ENCODE peak calls at places on chromosomes 16 and 17, in four cellular contexts. One of them, this sample, is unnamed.

GRCh38 chr17:63222655-63223054 is 223.5 kb downstream of the CYB561 start:
- DNase-seq in fibroblast of the aortic adventitia: peak; percentile 28
- DNase-seq in tibial artery: no peak
- DNase-seq in neural crest cell: no peak
- DNase-seq in this sample: no peak

GRCh38 chr17:39738568-39738901 is 797 bp downstream of the GRB7 start:
- DNase-seq in fibroblast of the aortic adventitia: no peak
- DNase-seq in tibial artery: no peak
- DNase-seq in neural crest cell: no peak
- DNase-seq in this sample: no peak

GRCh38 chr16:58510097-58510775 is 5.1 kb upstream of the SETD6 start:
- DNase-seq in fibroblast of the aortic adventitia: no peak
- DNase-seq in tibial artery: peak; percentile 55
- DNase-seq in neural crest cell: no peak
- DNase-seq in this sample: no peak

GRCh38 chr16:74448990-74449389 is 27.7 kb upstream of the CLEC18B start:
- DNase-seq in fibroblast of the aortic adventitia: peak; percentile 99
- DNase-seq in tibial artery: peak; percentile 84
- DNase-seq in neural crest cell: no peak
- DNase-seq in this sample: no peak

GRCh38 chr17:40467281-40467867 is 24.1 kb downstream of the IGFBP4 start:
- DNase-seq in fibroblast of the aortic adventitia: no peak
- DNase-seq in tibial artery: no peak
- DNase-seq in neural crest cell: no peak
- DNase-seq in this sample: no peak

GRCh38 chr16:52976539-52977167 is 76.0 kb downstream of the CHD9NB start:
- DNase-seq in fibroblast of the aortic adventitia: peak; percentile 27
- DNase-seq in tibial artery: no peak
- DNase-seq in neural crest cell: no peak
- DNase-seq in this sample: no peak

GRCh38 chr16:70715113-70715711 is 29.4 kb upstream of the MTSS2 start:
- DNase-seq in fibroblast of the aortic adventitia: peak; percentile 70
- DNase-seq in tibial artery: peak; percentile 99
- DNase-seq in neural crest cell: no peak
- DNase-seq in this sample: peak; percentile 91

GRCh38 chr17:42682400-42683384 is at the start of gene CNTNAP1:
- DNase-seq in fibroblast of the aortic adventitia: peak; percentile 82
- DNase-seq in tibial artery: peak; percentile 84
- DNase-seq in neural crest cell: peak; percentile 52
- DNase-seq in this sample: no peak

GRCh38 chr17:36464765-36465088 is 21.8 kb upstream of the ZNHIT3 start:
- DNase-seq in fibroblast of the aortic adventitia: no peak
- DNase-seq in tibial artery: no peak
- DNase-seq in neural crest cell: no peak
- DNase-seq in this sample: no peak

GRCh38 chr16:59121411-59121810 is 387.3 kb upstream of the GOT2 start:
- DNase-seq in fibroblast of the aortic adventitia: no peak
- DNase-seq in tibial artery: no peak
- DNase-seq in neural crest cell: no peak
- DNase-seq in this sample: no peak

GRCh38 chr17:64022631-64023063 is 2.2 kb upstream of the ICAM2 start:
- DNase-seq in fibroblast of the aortic adventitia: no peak
- DNase-seq in tibial artery: no peak
- DNase-seq in neural crest cell: no peak
- DNase-seq in this sample: no peak

GRCh38 chr17:80146121-80147034 is 550 bp downstream of the EIF4A3 start:
- DNase-seq in fibroblast of the aortic adventitia: peak; percentile 39
- DNase-seq in tibial artery: no peak
- DNase-seq in neural crest cell: no peak
- DNase-seq in this sample: no peak

GRCh38 chr16:27441276-27441675 is 39.3 kb downstream of the IL21R start:
- DNase-seq in fibroblast of the aortic adventitia: no peak
- DNase-seq in tibial artery: peak; percentile 16
- DNase-seq in neural crest cell: no peak
- DNase-seq in this sample: no peak

GRCh38 chr16:3295783-3296182 is 9.4 kb downstream of the TIGD7 start:
- DNase-seq in fibroblast of the aortic adventitia: no peak
- DNase-seq in tibial artery: no peak
- DNase-seq in neural crest cell: no peak
- DNase-seq in this sample: no peak

GRCh38 chr17:37756060-37756459 is 11.2 kb upstream of the HNF1B start:
- DNase-seq in fibroblast of the aortic adventitia: no peak
- DNase-seq in tibial artery: no peak
- DNase-seq in neural crest cell: no peak
- DNase-seq in this sample: no peak

GRCh38 chr16:86363057-86363490 is 147.3 kb upstream of the FOXF1 start:
- DNase-seq in fibroblast of the aortic adventitia: peak; percentile 96
- DNase-seq in tibial artery: no peak
- DNase-seq in neural crest cell: no peak
- DNase-seq in this sample: no peak

GRCh38 chr17:61047517-61047916 is 352.1 kb upstream of the TBX2 start:
- DNase-seq in fibroblast of the aortic adventitia: peak; percentile 52
- DNase-seq in tibial artery: no peak
- DNase-seq in neural crest cell: no peak
- DNase-seq in this sample: no peak

GRCh38 chr17:18261146-18261515 is 669 bp downstream of the MIEF2 start:
- DNase-seq in fibroblast of the aortic adventitia: peak; percentile 38
- DNase-seq in tibial artery: peak; percentile 91
- DNase-seq in neural crest cell: no peak
- DNase-seq in this sample: peak; percentile 38

GRCh38 chr17:32586666-32587065 is 99.9 kb downstream of the CDK5R1 start:
- DNase-seq in fibroblast of the aortic adventitia: no peak
- DNase-seq in tibial artery: no peak
- DNase-seq in neural crest cell: no peak
- DNase-seq in this sample: no peak

GRCh38 chr16:50396770-50397525 is 28.2 kb upstream of the BRD7 start:
- DNase-seq in fibroblast of the aortic adventitia: peak; percentile 19
- DNase-seq in tibial artery: no peak
- DNase-seq in neural crest cell: no peak
- DNase-seq in this sample: no peak

GRCh38 chr16:86387461-86388440 is 122.6 kb upstream of the FOXF1 start:
- DNase-seq in fibroblast of the aortic adventitia: peak; percentile 97
- DNase-seq in tibial artery: no peak
- DNase-seq in neural crest cell: no peak
- DNase-seq in this sample: no peak

GRCh38 chr16:280552-280951 is at the start of gene ARHGDIG:
- DNase-seq in fibroblast of the aortic adventitia: no peak
- DNase-seq in tibial artery: no peak
- DNase-seq in neural crest cell: no peak
- DNase-seq in this sample: no peak

GRCh38 chr17:27577884-27578717 is 52.9 kb upstream of the LGALS9 start:
- DNase-seq in fibroblast of the aortic adventitia: peak; percentile 80
- DNase-seq in tibial artery: peak; percentile 77
- DNase-seq in neural crest cell: no peak
- DNase-seq in this sample: no peak

GRCh38 chr16:57318240-57318970 is 33.9 kb upstream of the PLLP start:
- DNase-seq in fibroblast of the aortic adventitia: peak; percentile 35
- DNase-seq in tibial artery: no peak
- DNase-seq in neural crest cell: no peak
- DNase-seq in this sample: no peak

GRCh38 chr17:54172654-54173316 is 350.1 kb downstream of the KIF2B start:
- DNase-seq in fibroblast of the aortic adventitia: peak; percentile 9
- DNase-seq in tibial artery: no peak
- DNase-seq in neural crest cell: peak; percentile 31
- DNase-seq in this sample: no peak

GRCh38 chr16:53827741-53828140 is 123.8 kb downstream of the FTO start:
- DNase-seq in fibroblast of the aortic adventitia: no peak
- DNase-seq in tibial artery: no peak
- DNase-seq in neural crest cell: no peak
- DNase-seq in this sample: no peak

GRCh38 chr16:1781758-1782407 is 488 bp downstream of the SPSB3 start:
- DNase-seq in fibroblast of the aortic adventitia: no peak
- DNase-seq in tibial artery: no peak
- DNase-seq in neural crest cell: no peak
- DNase-seq in this sample: no peak
- TF ChIP-seq CTCF in fibroblast of the aortic adventitia: peak; percentile 27
- TF ChIP-seq CTCF in tibial artery: peak; percentile 20
- TF ChIP-seq CTCF in neural crest cell: peak; percentile 43
- TF ChIP-seq CTCF in this sample: no peak

GRCh38 chr16:49354991-49355390 is 18.6 kb upstream of the C16orf78 start:
- DNase-seq in fibroblast of the aortic adventitia: no peak
- DNase-seq in tibial artery: peak; percentile 41
- DNase-seq in neural crest cell: no peak
- DNase-seq in this sample: no peak

GRCh38 chr16:49354101-49354500 is 19.5 kb upstream of the C16orf78 start:
- DNase-seq in fibroblast of the aortic adventitia: no peak
- DNase-seq in tibial artery: no peak
- DNase-seq in neural crest cell: no peak
- DNase-seq in this sample: no peak

GRCh38 chr16:49353650-49354049 is 20.0 kb upstream of the C16orf78 start:
- DNase-seq in fibroblast of the aortic adventitia: no peak
- DNase-seq in tibial artery: no peak
- DNase-seq in neural crest cell: no peak
- DNase-seq in this sample: no peak

GRCh38 chr16:49351119-49351518 is 22.5 kb upstream of the C16orf78 start:
- DNase-seq in fibroblast of the aortic adventitia: no peak
- DNase-seq in tibial artery: no peak
- DNase-seq in neural crest cell: no peak
- DNase-seq in this sample: no peak

DNA sequence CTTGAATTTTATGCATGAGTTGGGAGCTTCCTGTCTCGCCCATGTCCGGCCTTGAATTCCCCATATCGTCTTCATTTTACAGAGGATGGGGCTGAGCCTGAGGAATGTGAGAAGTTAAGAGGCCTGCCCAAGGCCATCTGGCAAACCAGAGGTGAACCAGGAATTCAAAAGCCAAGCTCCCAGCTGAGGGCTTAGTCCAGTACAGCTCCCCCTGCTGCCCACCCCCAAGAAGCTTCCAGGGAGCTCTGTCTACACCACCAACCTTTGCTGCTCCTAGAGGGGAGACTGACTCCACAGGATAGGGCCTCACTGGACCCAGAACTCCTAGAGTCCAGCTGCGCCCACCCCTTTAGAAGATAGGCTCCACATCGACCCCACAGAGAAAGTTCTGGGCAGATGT is 20.7 kb upstream of the C16orf78 start:
- DNase-seq in fibroblast of the aortic adventitia: no peak
- DNase-seq in tibial artery: no peak
- DNase-seq in neural crest cell: no peak
- DNase-seq in this sample: no peak
- TF ChIP-seq CTCF in fibroblast of the aortic adventitia: peak; percentile 24
- TF ChIP-seq CTCF in tibial artery: no peak
- TF ChIP-seq CTCF in neural crest cell: peak; percentile 38
- TF ChIP-seq CTCF in this sample: no peak

DNA sequence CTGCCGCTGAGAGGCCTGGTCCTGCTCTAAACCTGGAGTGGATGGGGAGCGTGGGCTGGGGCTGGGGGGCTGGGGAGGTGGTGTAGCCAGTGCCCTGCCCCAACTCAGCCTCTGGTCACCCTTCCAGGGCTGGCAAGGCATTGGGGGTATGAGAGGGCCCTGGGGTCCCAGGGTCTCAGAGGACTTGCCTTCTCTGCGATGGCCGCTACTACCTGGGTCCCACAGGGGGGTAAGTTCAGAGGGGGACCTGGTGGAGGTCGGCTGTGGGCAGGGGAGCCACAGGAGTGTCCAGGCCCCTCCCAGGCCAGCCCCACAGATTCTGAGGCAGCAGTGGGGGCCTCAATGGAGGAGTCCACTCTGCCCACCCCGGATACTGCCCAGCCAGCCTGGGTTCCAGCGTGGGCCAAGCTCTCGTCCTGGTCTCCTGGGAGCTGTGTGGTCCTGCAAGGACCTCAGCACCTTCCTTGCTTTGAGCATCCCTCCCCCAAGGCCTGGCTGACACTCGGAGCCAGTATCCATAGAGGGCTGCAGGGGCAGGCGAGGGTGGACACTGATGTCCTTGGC is 20.5 kb downstream of the JPH3 start:
- DNase-seq in fibroblast of the aortic adventitia: no peak
- DNase-seq in tibial artery: no peak
- DNase-seq in neural crest cell: no peak
- DNase-seq in this sample: no peak
- TF ChIP-seq CTCF in fibroblast of the aortic adventitia: no peak
- TF ChIP-seq CTCF in tibial artery: no peak
- TF ChIP-seq CTCF in neural crest cell: no peak
- TF ChIP-seq CTCF in this sample: no peak

DNA sequence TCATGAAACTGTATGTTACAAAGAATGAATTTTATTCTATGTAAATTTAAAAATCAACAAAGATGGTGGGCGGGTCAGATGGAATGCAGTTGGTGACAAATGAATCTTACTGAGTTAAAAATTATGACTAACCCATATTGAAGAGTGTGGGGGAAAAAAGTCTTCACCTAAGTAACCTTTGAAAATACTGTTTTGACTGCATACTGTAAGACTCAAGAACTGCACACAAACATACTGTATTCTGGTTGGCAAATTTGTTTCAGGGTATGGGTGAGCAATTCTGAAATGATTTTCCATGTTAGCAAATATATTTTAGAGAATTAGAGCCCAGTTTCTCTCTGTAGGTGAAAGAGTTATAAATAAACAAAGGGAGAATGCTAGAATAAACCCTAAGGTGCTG is 153.7 kb upstream of the KCNJ18 start:
- DNase-seq in fibroblast of the aortic adventitia: no peak
- DNase-seq in tibial artery: no peak
- DNase-seq in neural crest cell: no peak
- DNase-seq in this sample: no peak
- TF ChIP-seq CTCF in fibroblast of the aortic adventitia: no peak
- TF ChIP-seq CTCF in tibial artery: no peak
- TF ChIP-seq CTCF in neural crest cell: no peak
- TF ChIP-seq CTCF in this sample: no peak

DNA sequence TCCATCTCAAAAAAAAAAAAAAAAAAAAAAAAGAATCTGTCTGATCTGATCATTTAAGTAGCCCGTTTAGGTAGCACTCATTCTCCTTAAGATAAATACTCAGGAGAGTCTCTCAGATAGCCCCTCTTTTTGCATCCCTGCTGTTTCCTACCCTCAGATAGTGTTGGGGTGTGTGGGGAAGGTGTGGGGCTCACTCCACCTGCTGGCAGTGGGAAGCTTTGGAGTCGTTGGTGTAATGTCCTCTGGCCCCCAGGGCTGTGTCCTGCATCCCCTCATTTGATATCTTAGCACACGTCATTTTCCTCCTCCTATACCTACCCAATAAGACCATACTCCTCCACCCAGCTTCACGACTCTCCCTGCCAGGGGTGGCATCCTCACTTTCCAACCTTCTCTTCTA is 20.5 kb upstream of the MYH10 start:
- DNase-seq in fibroblast of the aortic adventitia: no peak
- DNase-seq in tibial artery: no peak
- DNase-seq in neural crest cell: no peak
- DNase-seq in this sample: no peak
- TF ChIP-seq CTCF in fibroblast of the aortic adventitia: no peak
- TF ChIP-seq CTCF in tibial artery: no peak
- TF ChIP-seq CTCF in neural crest cell: no peak
- TF ChIP-seq CTCF in this sample: no peak